ENCODE peak calls at places on chromosomes 2 and 18, in ten cellular contexts. Z, R, N, E, D, A, G, Q, C and X are unnamed samples.

GRCh38 chr2:233996436-233996835 is 54.1 kb upstream of the SPP2 start:
- DNase-seq in Z (no peak), C (no peak), G (no peak), E (no peak), R (no peak), N (no peak), A (no peak), D (no peak), Q (no peak), X (no peak)

GRCh38 chr2:205032093-205032551 is 486.8 kb downstream of the PARD3B start:
- DNase-seq in C (no peak), D (no peak), E (no peak), N (no peak), Q (no peak), A (no peak), R (no peak), Z (no peak), G (no peak), X (no peak)

GRCh38 chr18:54250846-54251251 is 18.5 kb upstream of the POLI start:
- DNase-seq in G (no peak), N (no peak), R (no peak), Z (no peak), A (no peak), Q (no peak), E (no peak), C (no peak), D (no peak), X (no peak)

GRCh38 chr18:57523171-57523956 is 63.1 kb downstream of the FECH start:
- DNase-seq in G (no peak), C (no peak), A (no peak), R (peak), D (no peak), N (no peak), Q (no peak), E (no peak), Z (no peak), X (no peak)

GRCh38 chr2:33378551-33379220 is 97.8 kb upstream of the RASGRP3 start:
- DNase-seq in Z (no peak), R (no peak), Q (peak), C (no peak), E (no peak), A (no peak), G (no peak), N (no peak), D (no peak), X (peak)

GRCh38 chr2:239801404-239802100 is 223.6 kb downstream of the NDUFA10 start:
- DNase-seq in Q (peak), N (no peak), A (no peak), C (no peak), Z (no peak), D (no peak), R (no peak), G (peak), E (no peak), X (no peak)

GRCh38 chr2:223027442-223027841 is 24.5 kb upstream of the KCNE4 start:
- DNase-seq in E (peak), Q (no peak), G (no peak), R (no peak), C (peak), Z (no peak), N (no peak), A (no peak), D (no peak), X (peak)

GRCh38 chr18:568731-569130 is 11.4 kb upstream of the CETN1 start:
- DNase-seq in C (no peak), E (no peak), R (no peak), D (no peak), A (no peak), Q (no peak), Z (no peak), G (no peak), N (no peak), X (no peak)

GRCh38 chr2:216214768-216215167 is 105.6 kb downstream of the XRCC5 start:
- DNase-seq in Q (no peak), D (no peak), N (no peak), Z (no peak), G (no peak), C (no peak), A (no peak), E (no peak), R (no peak), X (no peak)

GRCh38 chr18:37846996-37847395 is 281.4 kb upstream of the CELF4 start:
- DNase-seq in R (no peak), N (no peak), G (no peak), Q (no peak), C (no peak), Z (no peak), D (no peak), A (no peak), E (no peak), X (peak)

GRCh38 chr2:120974950-120975349 is 239.3 kb downstream of the GLI2 start:
- DNase-seq in Q (no peak), C (no peak), A (no peak), Z (no peak), N (no peak), E (no peak), D (no peak), R (no peak), G (no peak), X (no peak)

GRCh38 chr2:188203756-188204155 is 87.9 kb upstream of the GULP1 start:
- DNase-seq in N (no peak), Z (no peak), A (no peak), G (no peak), R (no peak), Q (no peak), D (no peak), E (no peak), C (no peak), X (peak)

GRCh38 chr2:222087998-222088397 is 210.8 kb downstream of the PAX3 start:
- DNase-seq in E (no peak), G (no peak), C (no peak), N (no peak), Q (no peak), D (no peak), R (no peak), Z (no peak), A (no peak), X (no peak)

GRCh38 chr18:22983175-22983574 is 50.0 kb downstream of the RBBP8 start:
- DNase-seq in G (no peak), N (no peak), D (peak), E (peak), C (peak), A (peak), R (no peak), Z (no peak), Q (no peak), X (peak)

GRCh38 chr2:184598313-184599053 is at the start of gene ZNF804A:
- DNase-seq in R (peak), G (peak), Z (peak), Q (peak), A (peak), N (no peak), D (no peak), C (no peak), E (no peak), X (peak)

GRCh38 chr2:230671117-230671516 is 41.5 kb upstream of the CAB39 start:
- DNase-seq in G (no peak), Q (no peak), A (no peak), R (no peak), E (no peak), C (no peak), D (no peak), Z (no peak), N (no peak), X (no peak)

GRCh38 chr18:43805646-43806194 is 528.4 kb upstream of the SYT4 start:
- DNase-seq in R (no peak), C (no peak), Q (no peak), A (no peak), D (no peak), N (no peak), Z (no peak), E (no peak), G (no peak), X (peak)

GRCh38 chr2:172086349-172087190 is 1.3 kb downstream of the DLX1 start:
- DNase-seq in E (no peak), Q (no peak), G (no peak), C (no peak), R (peak), Z (no peak), N (peak), D (no peak), A (no peak), X (no peak)
- H3K4me3 ChIP-seq in E (peak), Q (no peak), G (no peak), C (peak), R (peak), Z (peak), N (peak), D (no peak), A (peak), X (peak)

DNA sequence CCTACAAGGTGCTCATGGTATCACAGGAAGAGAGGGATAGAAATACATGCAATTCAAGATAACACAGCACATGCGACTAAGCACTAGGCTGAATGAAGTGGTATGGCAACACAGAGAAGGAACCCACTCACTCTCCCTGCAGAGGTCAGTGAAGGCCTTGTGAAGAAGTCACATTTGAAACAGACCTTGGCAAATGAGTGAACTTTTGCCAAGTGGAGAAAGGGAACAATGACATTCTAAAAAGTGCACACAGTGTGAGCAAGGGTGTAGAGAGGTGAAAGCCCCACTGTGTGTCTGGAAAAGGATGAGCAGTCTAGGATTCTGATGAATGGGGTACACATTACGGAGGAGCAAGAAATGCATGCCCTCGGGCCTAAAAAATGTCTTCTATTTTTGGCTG is 23.3 kb downstream of the KLF7 start:
- DNase-seq in Z (no peak), D (no peak), G (no peak), C (no peak), N (no peak), Q (no peak), R (peak), E (no peak), A (no peak), X (peak)
- TF ChIP-seq CTCF in Z (peak), D (no peak), G (no peak), C (no peak), N (peak), Q (no peak), R (no peak), E (no peak), A (no peak), X (no peak)

GRCh38 chr18:10142056-10142455 is 228.2 kb downstream of the VAPA start:
- DNase-seq in Z (no peak), G (no peak), R (no peak), A (no peak), Q (no peak), E (no peak), D (no peak), N (no peak), C (no peak), X (no peak)

GRCh38 chr18:10140928-10141327 is 227.1 kb downstream of the VAPA start:
- DNase-seq in C (no peak), E (no peak), Q (no peak), Z (no peak), A (peak), D (no peak), G (no peak), N (peak), R (no peak), X (no peak)

GRCh38 chr18:10143601-10144000 is 229.8 kb downstream of the VAPA start:
- DNase-seq in D (no peak), N (no peak), A (no peak), E (no peak), R (no peak), C (no peak), Q (no peak), Z (no peak), G (no peak), X (no peak)

GRCh38 chr18:10141559-10141958 is 227.7 kb downstream of the VAPA start:
- DNase-seq in A (peak), Z (no peak), C (no peak), E (no peak), G (no peak), R (no peak), D (no peak), N (no peak), Q (no peak), X (no peak)

DNA sequence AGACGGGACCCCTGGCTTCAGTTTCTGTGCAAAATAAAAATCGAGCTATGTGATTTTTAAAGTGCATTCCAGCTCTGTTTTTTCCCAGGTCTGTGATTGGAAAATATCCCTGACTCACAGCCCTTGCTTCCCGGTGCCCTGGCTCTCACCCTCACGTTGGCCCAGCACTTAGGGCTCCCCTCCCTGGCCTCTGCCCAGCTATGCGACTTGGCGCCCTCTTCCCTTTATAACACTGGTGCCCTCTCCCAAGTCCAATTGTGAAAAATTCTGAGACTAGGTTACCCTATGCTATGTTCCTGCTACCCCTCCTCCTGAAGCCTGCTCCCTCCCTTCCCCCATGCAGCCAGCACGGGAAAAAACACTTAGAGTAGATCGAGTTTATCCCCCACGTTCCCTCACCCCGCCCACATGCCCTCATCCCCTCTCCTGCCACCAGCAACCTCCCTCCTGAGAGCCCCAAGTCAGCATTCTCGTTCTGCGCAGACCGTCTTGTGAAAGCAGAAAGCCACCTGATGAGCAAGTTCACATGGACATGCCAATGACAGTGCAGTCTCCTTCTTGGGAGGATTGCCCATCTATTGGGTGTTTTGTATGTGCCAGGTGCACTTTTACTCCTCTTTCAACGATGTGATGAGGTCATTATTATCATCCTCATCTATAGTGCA is 228.8 kb downstream of the VAPA start:
- DNase-seq in A (peak), G (no peak), Q (no peak), D (no peak), Z (no peak), R (no peak), C (no peak), N (no peak), E (no peak), X (peak)
- H3K4me3 ChIP-seq in A (no peak), G (no peak), Q (no peak), D (no peak), Z (no peak), R (no peak), C (no peak), N (no peak), E (no peak), X (no peak)

GRCh38 chr18:6927136-6927535 is 190.5 kb downstream of the LAMA1 start:
- DNase-seq in R (no peak), Z (no peak), G (no peak), Q (peak), N (no peak), E (no peak), C (no peak), A (no peak), D (no peak), X (no peak)
- TF ChIP-seq CTCF in R (no peak), Z (no peak), G (no peak), Q (no peak), N (no peak), E (no peak), C (no peak), A (no peak), D (no peak), X (no peak)

GRCh38 chr2:241843321-241844065 is 15.2 kb downstream of the PDCD1 start:
- DNase-seq in Q (peak), R (no peak), N (no peak), Z (no peak), D (no peak), G (peak), A (no peak), C (no peak), E (no peak), X (no peak)
- H3K4me3 ChIP-seq in Q (peak), R (no peak), N (no peak), Z (peak), D (no peak), G (peak), A (peak), C (no peak), E (no peak), X (no peak)

GRCh38 chr2:47005687-47006086 is 90.1 kb upstream of the MCFD2 start:
- DNase-seq in E (no peak), D (no peak), Q (no peak), N (no peak), G (no peak), R (no peak), A (no peak), Z (no peak), C (no peak), X (no peak)

GRCh38 chr2:47004905-47005495 is 89.4 kb upstream of the MCFD2 start:
- DNase-seq in R (no peak), D (no peak), E (no peak), Q (no peak), Z (no peak), N (no peak), C (no peak), A (no peak), G (no peak), X (no peak)

GRCh38 chr2:47007221-47007825 is 91.7 kb upstream of the MCFD2 start:
- DNase-seq in N (no peak), E (no peak), R (no peak), A (no peak), Z (no peak), G (no peak), D (no peak), C (no peak), Q (no peak), X (no peak)

GRCh38 chr2:47007826-47008225 is 92.2 kb upstream of the MCFD2 start:
- DNase-seq in Z (no peak), A (no peak), D (no peak), G (no peak), E (no peak), R (no peak), N (no peak), Q (no peak), C (no peak), X (no peak)

GRCh38 chr2:47006374-47007220 is 91.0 kb upstream of the MCFD2 start:
- DNase-seq in Q (no peak), Z (no peak), D (no peak), E (no peak), A (no peak), C (no peak), G (no peak), R (no peak), N (no peak), X (no peak)
- TF ChIP-seq CTCF in Q (peak), Z (peak), D (no peak), E (no peak), A (peak), C (no peak), G (no peak), R (no peak), N (peak), X (no peak)

GRCh38 chr2:163045830-163046229 is 207.3 kb upstream of the KCNH7 start:
- DNase-seq in Q (no peak), E (no peak), Z (no peak), C (no peak), G (no peak), R (no peak), D (no peak), N (no peak), A (no peak), X (no peak)
- H3K4me3 ChIP-seq in Q (no peak), E (no peak), Z (no peak), C (no peak), G (no peak), R (no peak), D (no peak), N (no peak), A (no peak), X (no peak)

GRCh38 chr18:13543811-13544732 is 182.3 kb downstream of the FAM210A start:
- DNase-seq in A (no peak), N (no peak), R (no peak), D (no peak), Z (no peak), Q (no peak), C (no peak), E (no peak), G (no peak), X (no peak)
- TF ChIP-seq CTCF in A (no peak), N (no peak), R (no peak), D (no peak), Z (no peak), Q (no peak), C (no peak), E (no peak), G (no peak), X (no peak)

DNA sequence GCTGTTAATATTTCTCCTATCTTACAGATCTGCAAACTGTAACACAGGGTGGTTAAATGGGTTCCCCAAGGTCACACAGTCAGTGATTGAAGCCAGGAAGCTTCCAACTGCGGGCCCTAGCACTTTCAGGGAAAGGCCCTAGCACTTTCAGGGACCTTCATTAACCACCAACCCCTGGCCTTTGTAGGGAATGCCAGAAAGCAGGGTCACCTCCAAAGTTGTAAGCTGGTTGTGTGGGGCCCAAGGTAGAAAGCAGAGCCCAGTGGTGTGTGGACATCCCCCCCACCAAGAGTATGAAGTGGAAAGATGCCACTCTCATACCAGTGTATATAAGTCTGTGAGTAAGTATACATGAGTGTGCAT is 4.4 kb downstream of the DLX2 start:
- DNase-seq in A (no peak), E (no peak), G (no peak), R (no peak), Z (no peak), C (no peak), N (no peak), D (no peak), Q (no peak), X (no peak)
- H3K4me3 ChIP-seq in A (peak), E (no peak), G (no peak), R (no peak), Z (no peak), C (no peak), N (no peak), D (no peak), Q (no peak), X (no peak)